ENCODE peak calls at places on chromosomes 13 and 19, in seven cellular contexts. One of them, this sample, is unnamed.

GRCh38 chr19:38062959-38063786 is 156.2 kb downstream of the SIPA1L3 start:
- DNase-seq in AG10803: no peak
- DNase-seq in Peyer's patch: no peak
- DNase-seq in neural crest cell: peak
- DNase-seq in progenitor cell of endocrine pancreas: peak
- DNase-seq in GM12865: no peak
- DNase-seq in CD4-positive, alpha-beta T cell: no peak
- DNase-seq in this sample: no peak

GRCh38 chr13:47455581-47455980 is 545.5 kb downstream of the SUCLA2 start:
- DNase-seq in CD4-positive, alpha-beta T cell: no peak
- DNase-seq in AG10803: peak
- DNase-seq in GM12865: peak
- DNase-seq in progenitor cell of endocrine pancreas: no peak
- DNase-seq in Peyer's patch: no peak
- DNase-seq in neural crest cell: no peak
- DNase-seq in this sample: peak

GRCh38 chr19:49556412-49557398 is 23.7 kb downstream of the NOSIP start:
- DNase-seq in CD4-positive, alpha-beta T cell: no peak
- DNase-seq in neural crest cell: no peak
- DNase-seq in progenitor cell of endocrine pancreas: no peak
- DNase-seq in GM12865: no peak
- DNase-seq in Peyer's patch: peak
- DNase-seq in AG10803: no peak
- DNase-seq in this sample: no peak

GRCh38 chr19:50500060-50500752 is 10.8 kb downstream of the JOSD2 start:
- DNase-seq in Peyer's patch: no peak
- DNase-seq in CD4-positive, alpha-beta T cell: no peak
- DNase-seq in progenitor cell of endocrine pancreas: no peak
- DNase-seq in GM12865: peak
- DNase-seq in neural crest cell: no peak
- DNase-seq in AG10803: no peak
- DNase-seq in this sample: no peak

GRCh38 chr13:41621716-41622508 is 164.6 kb downstream of the RGCC start:
- DNase-seq in GM12865: no peak
- DNase-seq in progenitor cell of endocrine pancreas: no peak
- DNase-seq in Peyer's patch: no peak
- DNase-seq in CD4-positive, alpha-beta T cell: no peak
- DNase-seq in neural crest cell: no peak
- DNase-seq in AG10803: peak
- DNase-seq in this sample: peak

GRCh38 chr13:30125422-30126073 is 181.8 kb downstream of the KATNAL1 start:
- DNase-seq in CD4-positive, alpha-beta T cell: no peak
- DNase-seq in neural crest cell: no peak
- DNase-seq in progenitor cell of endocrine pancreas: no peak
- DNase-seq in Peyer's patch: no peak
- DNase-seq in AG10803: peak
- DNase-seq in GM12865: no peak
- DNase-seq in this sample: peak

GRCh38 chr19:45327404-45328143 is 4.9 kb upstream of the CKM start:
- DNase-seq in neural crest cell: no peak
- DNase-seq in progenitor cell of endocrine pancreas: no peak
- DNase-seq in GM12865: no peak
- DNase-seq in AG10803: no peak
- DNase-seq in Peyer's patch: no peak
- DNase-seq in CD4-positive, alpha-beta T cell: no peak
- DNase-seq in this sample: no peak

GRCh38 chr13:95385808-95386207 is 84.6 kb upstream of the ABCC4 start:
- DNase-seq in CD4-positive, alpha-beta T cell: no peak
- DNase-seq in Peyer's patch: no peak
- DNase-seq in AG10803: no peak
- DNase-seq in neural crest cell: no peak
- DNase-seq in GM12865: no peak
- DNase-seq in progenitor cell of endocrine pancreas: no peak
- DNase-seq in this sample: no peak

GRCh38 chr13:84192125-84192524 is 309.9 kb upstream of the SLITRK1 start:
- DNase-seq in neural crest cell: no peak
- DNase-seq in progenitor cell of endocrine pancreas: no peak
- DNase-seq in AG10803: peak
- DNase-seq in CD4-positive, alpha-beta T cell: no peak
- DNase-seq in GM12865: no peak
- DNase-seq in Peyer's patch: no peak
- DNase-seq in this sample: peak

GRCh38 chr13:67231481-67231940 is 1.4 kb upstream of the PCDH9 start:
- DNase-seq in GM12865: no peak
- DNase-seq in CD4-positive, alpha-beta T cell: no peak
- DNase-seq in AG10803: no peak
- DNase-seq in neural crest cell: no peak
- DNase-seq in progenitor cell of endocrine pancreas: no peak
- DNase-seq in Peyer's patch: no peak
- DNase-seq in this sample: no peak

GRCh38 chr13:95924389-95924994 is 128.7 kb downstream of the UGGT2 start:
- DNase-seq in GM12865: no peak
- DNase-seq in CD4-positive, alpha-beta T cell: no peak
- DNase-seq in AG10803: peak
- DNase-seq in progenitor cell of endocrine pancreas: no peak
- DNase-seq in neural crest cell: no peak
- DNase-seq in Peyer's patch: no peak
- DNase-seq in this sample: peak

DNA sequence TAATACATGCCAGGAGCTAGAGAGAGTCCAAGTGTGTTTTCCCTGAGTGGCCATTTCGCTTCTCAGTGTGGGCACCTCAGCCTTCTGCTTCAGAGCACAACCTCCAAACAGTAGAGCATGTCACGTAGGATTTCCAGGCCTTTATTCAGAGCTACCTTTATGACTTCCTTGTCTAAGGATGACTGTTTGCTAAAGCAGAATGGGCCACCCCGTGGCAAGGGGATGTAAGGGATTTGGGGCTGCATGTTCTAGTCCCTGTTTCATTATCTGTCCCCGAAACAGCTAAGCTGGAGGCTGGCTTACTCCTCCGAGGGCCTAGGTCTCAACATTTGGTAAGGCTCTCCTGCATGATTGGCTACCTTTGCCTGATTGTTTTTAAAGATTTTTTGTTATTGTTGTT is 6.0 kb downstream of the RNASEH2B start:
- DNase-seq in AG10803: no peak
- DNase-seq in progenitor cell of endocrine pancreas: no peak
- DNase-seq in CD4-positive, alpha-beta T cell: no peak
- DNase-seq in Peyer's patch: peak
- DNase-seq in GM12865: peak
- DNase-seq in neural crest cell: no peak
- DNase-seq in this sample: no peak
- TF ChIP-seq CTCF in AG10803: no peak
- TF ChIP-seq CTCF in progenitor cell of endocrine pancreas: no peak
- TF ChIP-seq CTCF in CD4-positive, alpha-beta T cell: peak
- TF ChIP-seq CTCF in Peyer's patch: no peak
- TF ChIP-seq CTCF in GM12865: peak
- TF ChIP-seq CTCF in neural crest cell: no peak
- TF ChIP-seq CTCF in this sample: peak

DNA sequence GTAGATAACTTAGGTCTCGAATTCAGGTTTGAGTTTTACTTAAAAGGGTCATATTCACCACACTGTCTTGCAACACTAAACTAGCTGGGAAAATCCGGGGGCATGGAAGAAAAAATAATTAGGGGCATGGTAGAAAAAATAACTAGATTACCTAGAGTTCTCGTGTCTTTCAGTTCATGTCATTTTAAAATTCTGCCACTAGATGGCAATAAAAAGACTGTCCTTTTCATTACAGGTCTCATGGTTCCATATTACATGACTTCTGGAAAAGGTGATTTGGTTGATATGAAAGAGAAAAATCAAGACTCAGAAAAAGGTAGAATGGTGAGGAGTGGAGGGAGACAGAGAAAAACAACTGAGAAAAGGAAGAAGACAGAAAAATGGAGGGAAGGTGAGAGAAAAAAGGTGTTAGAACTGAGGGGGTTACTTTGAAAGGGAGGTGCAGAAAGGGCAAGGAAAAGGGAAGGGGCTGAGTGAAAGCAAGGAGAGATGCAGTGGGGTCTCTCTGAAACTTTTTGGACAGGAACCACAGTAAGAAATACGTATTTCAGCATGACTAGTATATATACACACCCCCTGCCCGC is 299.0 kb downstream of the KLF12 start:
- DNase-seq in progenitor cell of endocrine pancreas: no peak
- DNase-seq in CD4-positive, alpha-beta T cell: no peak
- DNase-seq in neural crest cell: no peak
- DNase-seq in GM12865: peak
- DNase-seq in AG10803: peak
- DNase-seq in Peyer's patch: no peak
- DNase-seq in this sample: peak
- TF ChIP-seq CTCF in progenitor cell of endocrine pancreas: peak
- TF ChIP-seq CTCF in CD4-positive, alpha-beta T cell: peak
- TF ChIP-seq CTCF in neural crest cell: peak
- TF ChIP-seq CTCF in GM12865: peak
- TF ChIP-seq CTCF in AG10803: peak
- TF ChIP-seq CTCF in Peyer's patch: peak
- TF ChIP-seq CTCF in this sample: peak

DNA sequence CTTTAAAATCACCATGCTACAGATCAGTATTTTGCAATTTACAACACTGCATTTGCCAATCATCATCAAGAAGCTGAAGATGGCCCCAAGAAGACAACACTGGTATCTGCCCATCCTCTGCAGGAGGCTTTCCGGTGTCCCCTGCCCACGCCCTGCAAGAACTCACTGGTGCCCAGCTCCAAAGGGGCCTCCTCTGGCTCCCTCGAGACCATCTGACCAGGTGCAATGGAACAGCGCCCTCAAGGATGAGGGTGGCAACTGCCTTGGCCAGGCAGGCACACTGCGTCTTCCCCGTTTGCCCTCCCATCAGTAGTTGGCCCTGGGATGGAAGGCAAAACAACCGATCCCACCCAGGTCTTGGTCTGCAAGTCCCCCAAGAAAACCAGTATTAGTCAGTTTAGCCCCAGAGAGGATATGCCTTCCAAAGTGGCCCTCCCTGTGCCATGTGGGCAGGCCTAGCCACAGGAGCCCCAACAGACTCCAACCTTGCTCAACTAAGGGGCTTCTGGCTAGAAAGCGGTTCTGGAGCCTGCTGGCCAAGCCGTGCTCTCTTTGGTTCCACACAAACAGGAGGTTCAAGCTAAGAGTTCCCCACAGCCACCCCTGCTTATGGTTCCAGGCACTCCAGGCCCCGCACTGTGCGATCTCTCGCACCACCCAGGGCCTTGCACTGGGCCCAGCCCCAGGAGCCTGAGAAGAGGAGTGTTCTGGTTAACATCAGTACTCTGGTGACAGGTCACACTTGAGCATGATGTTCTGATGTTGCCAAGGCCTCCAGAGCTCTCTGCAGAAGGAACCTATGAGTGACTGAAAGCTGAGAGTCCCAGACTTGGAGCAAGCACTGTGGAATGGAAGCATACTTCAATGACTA is 4.7 kb downstream of the PCID2 start:
- DNase-seq in progenitor cell of endocrine pancreas: no peak
- DNase-seq in GM12865: no peak
- DNase-seq in Peyer's patch: no peak
- DNase-seq in neural crest cell: no peak
- DNase-seq in CD4-positive, alpha-beta T cell: no peak
- DNase-seq in AG10803: no peak
- DNase-seq in this sample: no peak
- TF ChIP-seq CTCF in progenitor cell of endocrine pancreas: no peak
- TF ChIP-seq CTCF in GM12865: no peak
- TF ChIP-seq CTCF in Peyer's patch: no peak
- TF ChIP-seq CTCF in neural crest cell: no peak
- TF ChIP-seq CTCF in CD4-positive, alpha-beta T cell: no peak
- TF ChIP-seq CTCF in AG10803: no peak
- TF ChIP-seq CTCF in this sample: no peak

DNA sequence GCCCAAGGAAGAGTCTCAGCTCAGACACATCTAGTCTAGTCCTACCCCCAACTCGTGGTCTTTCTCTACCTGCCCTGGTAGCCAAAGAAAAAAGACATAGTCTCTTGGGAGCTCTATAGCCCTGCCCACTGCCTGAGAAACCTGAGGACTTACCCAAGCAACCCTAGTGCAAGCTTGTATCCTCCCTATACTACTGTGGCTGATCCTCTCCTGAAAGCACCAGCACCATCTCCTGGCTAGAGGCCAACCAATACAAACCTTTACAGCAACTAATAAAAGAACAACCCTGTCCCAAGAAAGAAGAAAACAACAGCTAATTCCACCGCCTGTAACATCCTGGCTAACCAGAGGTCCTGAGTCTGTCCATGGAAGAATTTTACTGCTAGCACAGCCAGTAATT is 532.4 kb downstream of the SLITRK6 start:
- DNase-seq in neural crest cell: no peak
- DNase-seq in progenitor cell of endocrine pancreas: no peak
- DNase-seq in CD4-positive, alpha-beta T cell: no peak
- DNase-seq in GM12865: no peak
- DNase-seq in Peyer's patch: no peak
- DNase-seq in AG10803: no peak
- DNase-seq in this sample: no peak
- TF ChIP-seq CTCF in neural crest cell: no peak
- TF ChIP-seq CTCF in progenitor cell of endocrine pancreas: no peak
- TF ChIP-seq CTCF in CD4-positive, alpha-beta T cell: no peak
- TF ChIP-seq CTCF in GM12865: no peak
- TF ChIP-seq CTCF in Peyer's patch: no peak
- TF ChIP-seq CTCF in AG10803: no peak
- TF ChIP-seq CTCF in this sample: no peak

GRCh38 chr19:4208385-4209094 is 20.8 kb upstream of the EBI3 start:
- DNase-seq in AG10803: no peak
- DNase-seq in progenitor cell of endocrine pancreas: no peak
- DNase-seq in CD4-positive, alpha-beta T cell: no peak
- DNase-seq in GM12865: no peak
- DNase-seq in Peyer's patch: peak
- DNase-seq in neural crest cell: no peak
- DNase-seq in this sample: peak
- TF ChIP-seq CTCF in AG10803: peak
- TF ChIP-seq CTCF in progenitor cell of endocrine pancreas: peak
- TF ChIP-seq CTCF in CD4-positive, alpha-beta T cell: peak
- TF ChIP-seq CTCF in GM12865: peak
- TF ChIP-seq CTCF in Peyer's patch: peak
- TF ChIP-seq CTCF in neural crest cell: peak
- TF ChIP-seq CTCF in this sample: peak